ENCODE peak calls at places on chromosomes 13 and 19, in six cellular contexts. W is stimulated activated CD4-positive, alpha-beta T cell treated with anti-CD3 and anti-CD28 coated beads, Interleukin-12 subunit alpha, Interleukin-12 subunit beta, amount 100 ng/mL, for 48 hours; V is AG09309; M is NCI-H524; Z is anterior cingulate cortex; R is hippocampal formation. C is an unnamed sample.

GRCh38 chr13:73661687-73662425 is 472.3 kb downstream of the KLF12 start:
- DNase-seq in Z (no peak), W (no peak), R (no peak), V (no peak), M (no peak), C (no peak)

GRCh38 chr19:17703823-17704463 is 15.3 kb upstream of the MAP1S start:
- DNase-seq in W (peak), M (no peak), Z (peak), R (peak), V (no peak), C (peak)

GRCh38 chr19:1768248-1768647 is 14.9 kb downstream of the ONECUT3 start:
- DNase-seq in Z (no peak), W (no peak), R (no peak), M (no peak), V (no peak), C (no peak)

GRCh38 chr19:14536926-14537692 is 7.7 kb downstream of the TECR start:
- DNase-seq in M (no peak), R (no peak), V (no peak), W (no peak), Z (no peak), C (no peak)

GRCh38 chr13:74681891-74682290 is 547.7 kb upstream of the KLF12 start:
- DNase-seq in V (no peak), W (no peak), R (no peak), M (no peak), Z (no peak), C (no peak)

GRCh38 chr19:53927745-53928144 is 18.7 kb downstream of the CACNG7 start:
- DNase-seq in M (no peak), R (no peak), V (peak), W (no peak), Z (no peak), C (no peak)

GRCh38 chr13:114142137-114142550 is 9.7 kb upstream of the RASA3 start:
- DNase-seq in R (no peak), Z (no peak), W (no peak), M (no peak), V (no peak), C (no peak)

GRCh38 chr13:70960841-70961443 is 852.7 kb upstream of the KLHL1 start:
- DNase-seq in R (no peak), Z (no peak), M (peak), W (no peak), V (no peak), C (no peak)

GRCh38 chr13:72920097-72920496 is 138.2 kb downstream of the PIBF1 start:
- DNase-seq in V (no peak), R (no peak), Z (no peak), W (no peak), M (no peak), C (no peak)

GRCh38 chr19:4172861-4173473 is 9.4 kb downstream of the SIRT6 start:
- DNase-seq in R (no peak), M (peak), W (peak), V (no peak), Z (no peak), C (peak)

GRCh38 chr13:100875392-100876043 is 200.9 kb upstream of the TMTC4 start:
- DNase-seq in W (no peak), M (no peak), R (no peak), Z (no peak), V (peak), C (no peak)

GRCh38 chr19:55492362-55492944 is 4.2 kb downstream of the SSC5D start:
- DNase-seq in W (no peak), M (no peak), V (no peak), R (no peak), Z (no peak), C (no peak)

GRCh38 chr13:91313103-91313502 is 34.4 kb upstream of the MIR17HG start:
- DNase-seq in V (no peak), M (no peak), Z (no peak), W (no peak), R (no peak), C (no peak)

GRCh38 chr19:41879670-41880328 is 2.7 kb downstream of the CD79A start:
- DNase-seq in M (no peak), V (no peak), W (no peak), R (no peak), Z (no peak), C (no peak)

GRCh38 chr19:19260842-19261241 is 12.3 kb downstream of the TM6SF2 start:
- DNase-seq in Z (no peak), R (no peak), M (no peak), W (no peak), V (no peak), C (no peak)

GRCh38 chr13:73216381-73216831 is 157.6 kb downstream of the KLF5 start:
- DNase-seq in V (peak), W (no peak), Z (no peak), R (no peak), M (no peak), C (no peak)

GRCh38 chr19:17391371-17392151 is 2.4 kb downstream of the CCDC194 start:
- DNase-seq in R (no peak), Z (no peak), M (no peak), W (no peak), V (no peak), C (no peak)

GRCh38 chr13:93900735-93901134 is 578.7 kb downstream of the DCT start:
- DNase-seq in Z (no peak), V (no peak), W (no peak), R (no peak), M (no peak), C (no peak)

GRCh38 chr19:16615788-16616187 is 12.2 kb downstream of the MED26 start:
- DNase-seq in V (no peak), Z (no peak), R (no peak), W (no peak), M (no peak), C (no peak)

GRCh38 chr13:33761744-33762143 is 56.2 kb upstream of the RFC3 start:
- DNase-seq in W (no peak), R (no peak), V (no peak), Z (no peak), M (peak), C (no peak)

GRCh38 chr19:1472227-1473055 is 6.6 kb downstream of the C19orf25 start:
- DNase-seq in R (no peak), M (no peak), Z (peak), W (no peak), V (no peak), C (no peak)

GRCh38 chr13:37011002-37011401 is 10.4 kb downstream of the EXOSC8 start:
- DNase-seq in W (no peak), R (no peak), Z (no peak), M (no peak), V (no peak), C (no peak)

GRCh38 chr19:36266375-36266961 is 51.6 kb downstream of the ZNF146 start:
- DNase-seq in V (no peak), W (no peak), M (no peak), R (no peak), Z (no peak), C (no peak)

GRCh38 chr13:78604782-78605611 is 1.6 kb upstream of the POU4F1 start:
- DNase-seq in W (no peak), V (no peak), M (no peak), Z (no peak), R (no peak), C (no peak)

GRCh38 chr13:113895436-113895835 is 31.6 kb upstream of the GAS6 start:
- DNase-seq in V (no peak), Z (no peak), M (no peak), W (no peak), R (no peak), C (no peak)

GRCh38 chr19:13100031-13100588 is 2.5 kb downstream of the LYL1 start:
- DNase-seq in W (peak), V (no peak), M (no peak), Z (no peak), R (no peak), C (no peak)

GRCh38 chr13:104140557-104140956 is 1074.3 kb upstream of the SLC10A2 start:
- DNase-seq in W (no peak), V (no peak), Z (no peak), M (no peak), R (no peak), C (no peak)

GRCh38 chr19:54420383-54421168 is 5.3 kb downstream of the TTYH1 start:
- DNase-seq in R (peak), W (no peak), M (no peak), Z (peak), V (no peak), C (peak)

GRCh38 chr19:17448190-17448967 is at the start of gene TMEM221:
- DNase-seq in W (peak), Z (no peak), R (no peak), M (no peak), V (no peak), C (no peak)

GRCh38 chr13:98216135-98216565 is 39.1 kb upstream of the RNF113B start:
- DNase-seq in R (no peak), Z (no peak), V (no peak), M (no peak), W (no peak), C (no peak)

GRCh38 chr19:54029930-54030490 is 33.7 kb downstream of the VSTM1 start:
- DNase-seq in Z (peak), R (peak), W (peak), V (peak), M (no peak), C (peak)

GRCh38 chr13:23321534-23322241 is 111.8 kb downstream of the SACS start:
- DNase-seq in M (no peak), V (peak), R (no peak), W (no peak), Z (no peak), C (no peak)

C was measured in dorsolateral prefrontal cortex.